ENCODE peak calls at places on chromosome 16, in six cellular contexts. Z, R, E, I, Y and C are unnamed samples.
A peak's percentile ranks its signal among the peaks of the same experiment; 100 is the strongest.

GRCh38 chr16:47278571-47278970 is 134.8 kb upstream of the NETO2 start:
- DNase-seq in Z (no peak), R (no peak), E (no peak), I (no peak), Y (no peak), C (no peak)

GRCh38 chr16:56334761-56335160 is 90.6 kb downstream of the AMFR start:
- DNase-seq in Z (no peak), R (no peak), E (no peak), I (no peak), Y (no peak), C (no peak)

GRCh38 chr16:48022496-48022895 is 133.3 kb downstream of the ABCC12 start:
- DNase-seq in Z (no peak), R (no peak), E (peak; percentile 17), I (no peak), Y (no peak), C (no peak)

GRCh38 chr16:28090646-28091377 is 27.3 kb upstream of the GSG1L start:
- DNase-seq in Z (peak; percentile 82), R (no peak), E (no peak), I (no peak), Y (no peak), C (no peak)

GRCh38 chr16:77219437-77219836 is 20.2 kb downstream of the SYCE1L start:
- DNase-seq in Z (peak; percentile 23), R (no peak), E (no peak), I (no peak), Y (no peak), C (no peak)

GRCh38 chr16:81456523-81457325 is 12.1 kb downstream of the CMIP start:
- DNase-seq in Z (no peak), R (no peak), E (no peak), I (no peak), Y (no peak), C (no peak)

GRCh38 chr16:4624827-4625616 is 396 bp downstream of the MGRN1 start:
- DNase-seq in Z (peak; percentile 70), R (peak; percentile 56), E (peak; percentile 91), I (no peak), Y (peak; percentile 83), C (peak; percentile 53)

GRCh38 chr16:55389426-55390073 is 65.5 kb downstream of the IRX6 start:
- DNase-seq in Z (no peak), R (no peak), E (no peak), I (no peak), Y (no peak), C (no peak)

GRCh38 chr16:67723151-67723915 is 4.2 kb upstream of the GFOD2 start:
- DNase-seq in Z (peak; percentile 91), R (no peak), E (no peak), I (no peak), Y (no peak), C (no peak)

GRCh38 chr16:69906838-69907301 is 44.3 kb upstream of the CLEC18A start:
- DNase-seq in Z (no peak), R (no peak), E (no peak), I (no peak), Y (peak; percentile 63), C (no peak)

GRCh38 chr16:71895679-71896385 is 501 bp downstream of the IST1 start:
- DNase-seq in Z (peak; percentile 62), R (peak; percentile 21), E (peak; percentile 57), I (no peak), Y (peak; percentile 75), C (no peak)

GRCh38 chr16:20879175-20880053 is 20.7 kb downstream of the DCUN1D3 start:
- DNase-seq in Z (peak; percentile 82), R (no peak), E (peak; percentile 78), I (no peak), Y (no peak), C (no peak)

GRCh38 chr16:5971106-5971505 is 873.5 kb upstream of the EEF2KMT start:
- DNase-seq in Z (no peak), R (no peak), E (no peak), I (no peak), Y (peak; percentile 50), C (no peak)

GRCh38 chr16:17171250-17172143 is 299.3 kb downstream of the XYLT1 start:
- DNase-seq in Z (no peak), R (no peak), E (no peak), I (no peak), Y (no peak), C (no peak)

GRCh38 chr16:83054302-83054701 is 427.5 kb downstream of the CDH13 start:
- DNase-seq in Z (peak; percentile 13), R (no peak), E (no peak), I (no peak), Y (no peak), C (no peak)

GRCh38 chr16:17866991-17867390 is 396.2 kb upstream of the XYLT1 start:
- DNase-seq in Z (no peak), R (no peak), E (no peak), I (no peak), Y (no peak), C (no peak)

GRCh38 chr16:4940719-4941118 is 3.8 kb upstream of the PPL start:
- DNase-seq in Z (no peak), R (no peak), E (no peak), I (no peak), Y (no peak), C (no peak)

GRCh38 chr16:88317619-88317977 is 65.2 kb upstream of the ZNF469 start:
- DNase-seq in Z (no peak), R (no peak), E (no peak), I (no peak), Y (no peak), C (no peak)

GRCh38 chr16:22262460-22262859 is 34.7 kb upstream of the POLR3E start:
- DNase-seq in Z (peak; percentile 12), R (no peak), E (no peak), I (no peak), Y (no peak), C (no peak)

GRCh38 chr16:84478172-84478948 is 26.1 kb downstream of the MEAK7 start:
- DNase-seq in Z (peak; percentile 87), R (no peak), E (no peak), I (no peak), Y (no peak), C (no peak)

GRCh38 chr16:86542756-86543750 is 12.0 kb downstream of the MTHFSD start:
- DNase-seq in Z (no peak), R (no peak), E (no peak), I (no peak), Y (no peak), C (no peak)

GRCh38 chr16:566475-567361 is at the start of gene NHLRC4:
- DNase-seq in Z (peak; percentile 42), R (peak; percentile 27), E (peak; percentile 86), I (no peak), Y (peak; percentile 92), C (peak; percentile 25)

GRCh38 chr16:22008215-22009142 is 568 bp downstream of the MOSMO start:
- DNase-seq in Z (peak; percentile 6), R (no peak), E (no peak), I (no peak), Y (peak; percentile 60), C (peak; percentile 10)